ENCODE peak calls at places on chromosomes 1 and 21, in ten cellular contexts. N is AG04450, I is tibial nerve, B is pancreas, L is RWPE2, S is HCT116, X is kidney epithelial cell, M is lower lobe of right lung, U is Caco-2, V is cardiac fibroblast. Q is an unnamed sample.

GRCh38 chr1:6471086-6471841 is 5.3 kb upstream of the TNFRSF25 start:
- DNase-seq in B (no peak), X (no peak), N (no peak), U (peak), S (peak), L (no peak), I (no peak), M (peak), V (no peak), Q (no peak)

GRCh38 chr1:164611754-164612642 is 53.0 kb downstream of the PBX1 start:
- DNase-seq in L (peak), U (peak), V (peak), M (no peak), X (peak), N (peak), S (peak), I (no peak), B (peak), Q (peak)

GRCh38 chr1:41380979-41381690 is 19.9 kb downstream of the FOXO6 start:
- DNase-seq in M (no peak), L (no peak), U (no peak), B (peak), S (peak), X (no peak), I (no peak), V (peak), N (no peak), Q (no peak)

GRCh38 chr1:2199042-2199810 is 4.7 kb upstream of the FAAP20 start:
- DNase-seq in X (no peak), M (peak), B (peak), U (no peak), S (peak), L (no peak), N (peak), V (peak), I (peak), Q (peak)

GRCh38 chr1:217135569-217135915 is 412.3 kb upstream of the ESRRG start:
- DNase-seq in V (peak), N (no peak), I (no peak), B (no peak), M (no peak), U (no peak), L (no peak), X (no peak), S (no peak), Q (peak)

GRCh38 chr1:224287714-224288113 is 42.3 kb downstream of the NVL start:
- DNase-seq in X (no peak), U (no peak), N (no peak), V (no peak), L (no peak), I (no peak), M (no peak), B (no peak), S (no peak), Q (no peak)

GRCh38 chr21:45976666-45977335 is 4.8 kb upstream of the COL6A1 start:
- DNase-seq in M (no peak), S (no peak), N (no peak), X (no peak), L (no peak), V (no peak), I (no peak), B (no peak), U (no peak), Q (no peak)

GRCh38 chr1:229138066-229138465 is 132.8 kb upstream of the RAB4A start:
- DNase-seq in B (no peak), V (no peak), U (no peak), M (no peak), S (no peak), L (no peak), I (no peak), X (no peak), N (no peak), Q (no peak)

GRCh38 chr21:44907225-44907965 is 13.3 kb downstream of the ITGB2 start:
- DNase-seq in V (no peak), M (no peak), X (no peak), B (no peak), L (no peak), S (no peak), U (no peak), I (no peak), N (no peak), Q (no peak)
- TF ChIP-seq CTCF in V (peak), M (no peak), X (no peak), B (no peak), L (no peak), S (no peak), U (no peak), I (no peak), N (peak), Q (no peak)

GRCh38 chr1:156591181-156591431 is 470 bp upstream of the NAXE start:
- DNase-seq in U (no peak), S (no peak), M (no peak), B (no peak), X (no peak), I (no peak), V (no peak), N (no peak), L (no peak), Q (no peak)

GRCh38 chr1:156591432-156592157 is at the start of gene NAXE:
- DNase-seq in M (peak), B (peak), V (peak), N (no peak), S (no peak), I (peak), X (no peak), L (no peak), U (peak), Q (peak)

GRCh38 chr1:156589546-156589945 is 2.0 kb upstream of the NAXE start:
- DNase-seq in B (no peak), L (no peak), I (no peak), V (no peak), N (no peak), U (no peak), S (no peak), M (no peak), X (no peak), Q (no peak)

GRCh38 chr1:156592158-156592909 is 758 bp downstream of the NAXE start:
- DNase-seq in U (no peak), M (no peak), S (no peak), V (no peak), X (no peak), N (no peak), I (no peak), L (no peak), B (no peak), Q (no peak)

GRCh38 chr1:156590326-156591180 is 1.0 kb upstream of the NAXE start:
- DNase-seq in M (no peak), I (no peak), V (no peak), X (no peak), B (no peak), S (no peak), N (no peak), U (no peak), L (no peak), Q (no peak)
- H3K4me3 ChIP-seq in M (peak), I (no peak), V (no peak), X (no peak), B (no peak), S (peak), N (no peak), U (peak), L (peak), Q (no peak)

GRCh38 chr1:20786310-20787099 is 602 bp downstream of the HP1BP3 start:
- DNase-seq in S (peak), V (peak), N (peak), M (peak), I (peak), X (peak), L (peak), B (peak), U (peak), Q (peak)

GRCh38 chr1:20787775-20788488 is 825 bp upstream of the HP1BP3 start:
- DNase-seq in U (peak), I (no peak), M (no peak), B (no peak), V (peak), X (no peak), L (no peak), N (no peak), S (no peak), Q (peak)

GRCh38 chr1:20788489-20788795 is 1.3 kb upstream of the HP1BP3 start:
- DNase-seq in S (no peak), U (no peak), I (no peak), M (no peak), X (no peak), N (no peak), L (no peak), B (no peak), V (no peak), Q (no peak)

GRCh38 chr1:20785907-20786309 is 1.2 kb downstream of the HP1BP3 start:
- DNase-seq in U (no peak), L (no peak), V (peak), X (no peak), M (no peak), S (no peak), B (no peak), I (no peak), N (no peak), Q (peak)

GRCh38 chr1:20787100-20787774 is at the start of gene HP1BP3:
- DNase-seq in X (no peak), M (peak), I (peak), V (peak), S (no peak), B (peak), L (peak), U (no peak), N (peak), Q (peak)
- TF ChIP-seq CTCF in X (no peak), M (no peak), I (no peak), V (no peak), S (no peak), B (no peak), L (no peak), U (no peak), N (no peak), Q (no peak)

GRCh38 chr1:175186371-175187160 is 6.0 kb downstream of the KIAA0040 start:
- DNase-seq in U (no peak), L (no peak), X (no peak), B (no peak), V (no peak), N (no peak), S (no peak), M (no peak), I (no peak), Q (no peak)

GRCh38 chr1:175191654-175192053 is 922 bp downstream of the KIAA0040 start:
- DNase-seq in V (no peak), N (no peak), U (no peak), I (no peak), B (no peak), M (no peak), L (no peak), S (no peak), X (no peak), Q (no peak)

GRCh38 chr1:175192111-175192629 is 406 bp downstream of the KIAA0040 start:
- DNase-seq in B (peak), I (peak), M (peak), S (no peak), U (peak), X (no peak), V (peak), L (no peak), N (no peak), Q (peak)

GRCh38 chr1:175185918-175186317 is 6.7 kb downstream of the KIAA0040 start:
- DNase-seq in S (no peak), N (no peak), B (no peak), X (no peak), V (no peak), M (no peak), I (no peak), U (no peak), L (no peak), Q (no peak)

GRCh38 chr1:175188936-175189335 is 3.6 kb downstream of the KIAA0040 start:
- DNase-seq in X (no peak), B (no peak), I (no peak), V (no peak), L (no peak), N (no peak), S (no peak), U (no peak), M (peak), Q (no peak)
- H3K4me3 ChIP-seq in X (no peak), B (no peak), I (no peak), V (no peak), L (no peak), N (no peak), S (no peak), U (no peak), M (peak), Q (no peak)

GRCh38 chr1:39393645-39394044 is 97.8 kb upstream of the BMP8A start:
- DNase-seq in B (no peak), V (no peak), N (no peak), U (no peak), X (no peak), L (no peak), I (no peak), S (no peak), M (no peak), Q (no peak)

GRCh38 chr1:39394598-39394997 is 96.8 kb upstream of the BMP8A start:
- DNase-seq in N (no peak), S (peak), V (no peak), B (peak), X (no peak), M (no peak), I (no peak), L (no peak), U (no peak), Q (no peak)

GRCh38 chr1:39396671-39397070 is 94.8 kb upstream of the BMP8A start:
- DNase-seq in L (no peak), S (no peak), M (no peak), X (no peak), N (no peak), V (no peak), B (no peak), U (no peak), I (no peak), Q (no peak)

GRCh38 chr1:39394059-39394458 is 97.4 kb upstream of the BMP8A start:
- DNase-seq in S (no peak), X (no peak), V (no peak), M (no peak), I (no peak), L (no peak), N (no peak), B (no peak), U (no peak), Q (no peak)

GRCh38 chr1:39395357-39395831 is 96.0 kb upstream of the BMP8A start:
- DNase-seq in X (peak), M (no peak), N (peak), S (peak), U (no peak), V (peak), B (peak), L (no peak), I (no peak), Q (peak)
- TF ChIP-seq CTCF in X (no peak), M (no peak), N (no peak), S (no peak), U (no peak), V (no peak), B (no peak), L (no peak), I (no peak), Q (no peak)

DNA sequence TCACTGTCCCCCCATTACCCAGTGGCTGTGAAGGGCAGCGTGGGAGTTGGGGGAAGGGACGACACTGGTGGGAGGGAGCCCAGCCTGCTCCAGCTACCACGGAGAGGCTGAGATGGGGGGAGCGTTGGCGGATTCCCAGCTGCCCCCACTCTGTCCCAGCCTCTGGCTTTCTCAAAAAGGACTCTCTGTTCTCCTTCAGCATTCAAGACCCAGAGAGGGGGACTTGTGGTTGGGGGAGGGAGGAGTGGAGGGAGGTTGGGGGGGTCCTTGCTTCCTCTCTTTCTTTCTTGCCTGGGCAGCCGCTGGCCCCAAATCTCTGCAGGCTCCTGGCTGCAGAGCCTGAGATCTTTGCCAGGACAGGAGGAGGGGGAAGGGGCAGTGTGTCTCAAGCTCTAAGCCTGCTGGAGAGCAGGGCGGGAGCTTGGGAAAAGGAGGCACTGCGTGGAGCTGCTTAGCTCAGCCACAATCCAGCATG is 2.2 kb downstream of the ATP1A2 start:
- DNase-seq in X (no peak), V (peak), U (no peak), I (peak), M (no peak), S (no peak), N (no peak), B (no peak), L (no peak), Q (peak)
- H3K4me3 ChIP-seq in X (no peak), V (no peak), U (no peak), I (peak), M (no peak), S (no peak), N (peak), B (no peak), L (no peak), Q (peak)

GRCh38 chr1:203625623-203626189 is 926 bp upstream of the ATP2B4 start:
- DNase-seq in V (peak), B (peak), S (no peak), X (no peak), U (peak), M (no peak), L (no peak), I (no peak), N (no peak), Q (peak)
- TF ChIP-seq CTCF in V (no peak), B (peak), S (peak), X (peak), U (no peak), M (peak), L (peak), I (no peak), N (no peak), Q (peak)

GRCh38 chr1:86938450-86938849 is 24.0 kb downstream of the HS2ST1 start:
- DNase-seq in L (no peak), X (no peak), S (no peak), N (no peak), U (no peak), B (no peak), I (no peak), V (no peak), M (no peak), Q (no peak)

GRCh38 chr1:86933562-86934377 is 19.3 kb downstream of the HS2ST1 start:
- DNase-seq in L (no peak), V (no peak), S (no peak), N (no peak), X (no peak), B (no peak), U (peak), M (no peak), I (no peak), Q (peak)

GRCh38 chr1:86938855-86939254 is 24.4 kb downstream of the HS2ST1 start:
- DNase-seq in L (no peak), N (no peak), I (no peak), X (no peak), S (no peak), M (no peak), B (no peak), V (no peak), U (no peak), Q (no peak)

GRCh38 chr1:86928819-86929218 is 14.4 kb downstream of the HS2ST1 start:
- DNase-seq in I (no peak), S (no peak), X (no peak), B (no peak), L (no peak), M (no peak), N (no peak), V (no peak), U (no peak), Q (no peak)

GRCh38 chr1:86933051-86933450 is 18.6 kb downstream of the HS2ST1 start:
- DNase-seq in S (no peak), L (no peak), M (no peak), I (no peak), B (no peak), X (no peak), U (no peak), V (no peak), N (no peak), Q (no peak)
- H3K4me3 ChIP-seq in S (no peak), L (no peak), M (no peak), I (no peak), B (no peak), X (no peak), U (no peak), V (no peak), N (no peak), Q (no peak)

Q was measured in astrocyte of the spinal cord.